ENCODE peak calls at places on chromosomes 4 and X, in four cellular contexts. One of them, this sample, is unnamed.

GRCh38 chr4:39996811-39997210 is 19.1 kb upstream of the PDS5A start:
- DNase-seq in H1: no peak
- DNase-seq in K562: no peak
- DNase-seq in HCT116: no peak
- DNase-seq in this sample: no peak

GRCh38 chr4:126701756-126702155 is 931.0 kb upstream of the INTU start:
- DNase-seq in HCT116: no peak
- DNase-seq in K562: no peak
- DNase-seq in H1: no peak
- DNase-seq in this sample: no peak

GRCh38 chrX:2697741-2698294 is 6.7 kb downstream of the CD99 start:
- DNase-seq in H1: no peak
- DNase-seq in HCT116: no peak
- DNase-seq in K562: no peak
- DNase-seq in this sample: no peak

GRCh38 chr4:125796138-125796537 is 481.4 kb downstream of the FAT4 start:
- DNase-seq in HCT116: no peak
- DNase-seq in H1: no peak
- DNase-seq in K562: no peak
- DNase-seq in this sample: peak; percentile 11

GRCh38 chr4:144709793-144710525 is 64.0 kb downstream of the HHIP start:
- DNase-seq in H1: no peak
- DNase-seq in K562: no peak
- DNase-seq in HCT116: peak; percentile 81
- DNase-seq in this sample: no peak

GRCh38 chr4:185134176-185134869 is 8.7 kb upstream of the SLC25A4 start:
- DNase-seq in K562: peak; percentile 67
- DNase-seq in H1: no peak
- DNase-seq in HCT116: peak; percentile 59
- DNase-seq in this sample: peak; percentile 57

GRCh38 chrX:15384304-15384703 is at the start of gene VEGFD:
- DNase-seq in H1: no peak
- DNase-seq in HCT116: no peak
- DNase-seq in K562: no peak
- DNase-seq in this sample: no peak

GRCh38 chr4:76764251-76764650 is 133.7 kb downstream of the SOWAHB start:
- DNase-seq in H1: no peak
- DNase-seq in K562: no peak
- DNase-seq in HCT116: no peak
- DNase-seq in this sample: no peak

GRCh38 chr4:52996261-52997131 is 134.4 kb downstream of the RASL11B start:
- DNase-seq in K562: no peak
- DNase-seq in H1: no peak
- DNase-seq in HCT116: no peak
- DNase-seq in this sample: no peak

GRCh38 chr4:124694306-124694705 is 18.2 kb downstream of the ANKRD50 start:
- DNase-seq in K562: no peak
- DNase-seq in H1: no peak
- DNase-seq in HCT116: no peak
- DNase-seq in this sample: peak; percentile 11

GRCh38 chr4:124696182-124696581 is 16.4 kb downstream of the ANKRD50 start:
- DNase-seq in K562: no peak
- DNase-seq in HCT116: no peak
- DNase-seq in H1: no peak
- DNase-seq in this sample: no peak

GRCh38 chr4:124691801-124692200 is 20.7 kb downstream of the ANKRD50 start:
- DNase-seq in H1: no peak
- DNase-seq in K562: no peak
- DNase-seq in HCT116: no peak
- DNase-seq in this sample: no peak

GRCh38 chr4:124697441-124697840 is 15.1 kb downstream of the ANKRD50 start:
- DNase-seq in H1: no peak
- DNase-seq in K562: no peak
- DNase-seq in HCT116: no peak
- DNase-seq in this sample: no peak

GRCh38 chr4:124694961-124695598 is 17.5 kb downstream of the ANKRD50 start:
- DNase-seq in HCT116: no peak
- DNase-seq in H1: no peak
- DNase-seq in K562: no peak
- DNase-seq in this sample: peak; percentile 10
- TF ChIP-seq JUND in HCT116: no peak
- TF ChIP-seq JUND in H1: no peak
- TF ChIP-seq JUND in K562: no peak
- TF ChIP-seq JUND in this sample: no peak

DNA sequence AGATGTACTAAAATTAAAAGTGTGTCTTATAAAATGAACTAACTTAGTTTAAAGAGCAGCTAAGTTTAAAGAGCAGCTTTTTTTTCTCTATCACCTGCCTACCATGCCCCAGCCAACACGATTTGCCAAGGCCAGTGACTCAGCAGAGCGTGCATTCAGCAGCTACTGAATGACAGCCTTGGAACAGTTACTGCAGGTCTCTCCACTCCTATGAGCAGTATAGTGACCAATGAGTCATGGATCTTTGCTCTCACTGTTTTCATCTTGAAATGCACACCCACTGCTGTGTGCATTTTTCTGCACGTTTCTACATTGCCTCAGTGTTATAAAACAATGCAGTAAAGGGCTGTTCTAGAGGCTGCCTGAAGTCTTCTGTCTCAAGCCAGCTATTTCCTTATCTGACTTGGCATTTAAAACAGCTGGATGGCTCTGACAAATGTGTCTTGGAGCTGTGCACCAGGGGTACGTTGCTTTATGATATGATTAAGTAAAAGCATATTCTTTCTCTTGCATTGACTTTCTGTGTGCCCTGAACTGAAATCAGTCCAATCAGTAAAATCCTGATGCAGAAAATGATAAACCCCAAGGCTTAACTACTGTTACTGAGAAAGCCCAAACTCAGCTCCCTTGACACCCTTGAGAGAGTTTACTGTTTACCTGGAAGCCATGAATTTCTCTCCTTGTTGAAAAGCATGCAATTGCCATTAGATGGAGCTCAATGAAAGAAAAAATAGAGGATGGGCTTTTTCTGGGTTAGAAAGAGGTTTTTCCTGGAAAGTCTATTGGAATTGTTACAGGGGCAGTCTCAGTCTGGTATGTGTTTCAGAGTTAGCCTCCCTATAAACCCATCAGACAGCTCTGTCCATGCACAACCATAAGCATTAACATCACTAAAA is 66.2 kb upstream of the C4orf54 start:
- DNase-seq in K562: peak; percentile 88
- DNase-seq in H1: no peak
- DNase-seq in HCT116: peak; percentile 10
- DNase-seq in this sample: peak; percentile 11
- TF ChIP-seq JUND in K562: peak; percentile 87
- TF ChIP-seq JUND in H1: no peak
- TF ChIP-seq JUND in HCT116: peak; percentile 52
- TF ChIP-seq JUND in this sample: no peak

DNA sequence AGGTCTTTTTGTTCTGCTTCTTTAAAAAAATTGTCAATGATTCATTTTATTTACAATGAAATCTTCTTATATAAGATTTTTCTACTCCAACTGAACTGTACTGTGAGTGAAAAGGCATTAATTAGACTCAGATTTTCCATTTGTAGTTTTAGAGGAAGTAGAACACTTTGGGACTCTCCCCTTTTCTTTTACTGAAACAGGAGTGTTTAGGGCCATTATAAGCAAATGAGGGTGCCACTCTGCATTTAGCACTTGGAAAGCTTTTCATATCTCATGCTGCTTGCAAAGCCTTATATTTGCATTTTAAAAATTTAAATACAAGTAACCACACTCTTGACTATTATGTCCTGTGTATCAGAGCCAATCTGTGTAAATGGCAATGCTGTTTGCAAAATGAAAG is 584.3 kb downstream of the KLHL13 start:
- DNase-seq in K562: no peak
- DNase-seq in H1: no peak
- DNase-seq in HCT116: no peak
- DNase-seq in this sample: no peak
- TF ChIP-seq JUND in K562: no peak
- TF ChIP-seq JUND in H1: no peak
- TF ChIP-seq JUND in HCT116: no peak
- TF ChIP-seq JUND in this sample: no peak

GRCh38 chr4:87843936-87844335 is 11.2 kb downstream of the MEPE start:
- DNase-seq in K562: no peak
- DNase-seq in HCT116: no peak
- DNase-seq in H1: no peak
- DNase-seq in this sample: no peak
- TF ChIP-seq JUND in K562: no peak
- TF ChIP-seq JUND in HCT116: no peak
- TF ChIP-seq JUND in H1: no peak
- TF ChIP-seq JUND in this sample: no peak

DNA sequence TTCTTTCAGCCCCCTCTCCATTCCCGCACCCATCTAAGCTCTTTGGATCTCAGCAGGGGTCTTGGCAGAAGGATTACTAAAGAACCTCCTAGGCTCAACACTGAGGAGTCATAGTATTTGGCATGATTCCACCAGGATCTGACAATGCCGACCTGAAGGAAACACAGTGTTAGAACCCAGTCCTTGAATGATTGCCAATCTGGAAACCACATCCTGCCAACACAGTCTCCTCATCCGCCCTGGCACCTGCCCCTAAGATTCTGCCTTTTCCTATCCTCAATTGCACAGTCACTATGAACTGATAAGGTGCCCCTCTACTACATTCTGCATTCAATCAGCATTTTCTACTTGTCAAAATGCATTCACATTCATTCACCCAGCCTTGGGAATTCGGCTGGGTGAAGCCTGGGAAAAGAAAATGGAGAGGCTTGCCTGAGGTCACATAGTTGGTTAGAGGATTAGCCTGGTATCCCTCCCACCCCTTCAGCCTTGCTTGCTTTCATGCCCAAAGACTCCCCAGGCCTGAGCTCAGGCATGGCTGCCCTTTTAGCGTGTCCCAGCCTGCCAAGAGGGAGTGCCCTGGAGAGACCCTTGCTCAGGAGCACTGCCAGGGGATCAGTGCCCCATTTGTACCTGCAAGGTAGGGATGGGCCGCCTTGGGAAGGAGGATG is 2.2 kb upstream of the CLDN2 start:
- DNase-seq in K562: no peak
- DNase-seq in H1: no peak
- DNase-seq in HCT116: peak; percentile 88
- DNase-seq in this sample: no peak
- TF ChIP-seq JUND in K562: no peak
- TF ChIP-seq JUND in H1: no peak
- TF ChIP-seq JUND in HCT116: peak; percentile 62
- TF ChIP-seq JUND in this sample: no peak

GRCh38 chr4:101774807-101775206 is 15.7 kb upstream of the BANK1 start:
- DNase-seq in H1: no peak
- DNase-seq in HCT116: no peak
- DNase-seq in K562: no peak
- DNase-seq in this sample: no peak
- TF ChIP-seq JUND in H1: no peak
- TF ChIP-seq JUND in HCT116: no peak
- TF ChIP-seq JUND in K562: no peak
- TF ChIP-seq JUND in this sample: no peak

GRCh38 chr4:113997206-113997605 is 17.8 kb upstream of the ARSJ start:
- DNase-seq in HCT116: no peak
- DNase-seq in H1: no peak
- DNase-seq in K562: no peak
- DNase-seq in this sample: no peak

GRCh38 chr4:113996599-113997177 is 17.2 kb upstream of the ARSJ start:
- DNase-seq in H1: no peak
- DNase-seq in K562: no peak
- DNase-seq in HCT116: no peak
- DNase-seq in this sample: no peak

GRCh38 chr4:113998531-113998930 is 19.1 kb upstream of the ARSJ start:
- DNase-seq in HCT116: no peak
- DNase-seq in H1: no peak
- DNase-seq in K562: no peak
- DNase-seq in this sample: no peak

GRCh38 chr4:113998026-113998425 is 18.6 kb upstream of the ARSJ start:
- DNase-seq in HCT116: no peak
- DNase-seq in K562: no peak
- DNase-seq in H1: no peak
- DNase-seq in this sample: no peak
- TF ChIP-seq JUND in HCT116: no peak
- TF ChIP-seq JUND in K562: no peak
- TF ChIP-seq JUND in H1: no peak
- TF ChIP-seq JUND in this sample: no peak

This sample was measured in T47D.